ENCODE peak calls at places on chromosomes 5 and 9, in four cellular contexts. One of them, this sample, is unnamed.

GRCh38 chr9:127897194-127897692 is 2.2 kb downstream of the ST6GALNAC6 start:
- DNase-seq in A549: peak; percentile 47
- DNase-seq in breast epithelium: peak; percentile 74
- DNase-seq in fibroblast of pulmonary artery: peak; percentile 89
- DNase-seq in this sample: peak; percentile 94

GRCh38 chr9:33250458-33250995 is 10.6 kb downstream of the SPINK4 start:
- DNase-seq in A549: no peak
- DNase-seq in breast epithelium: no peak
- DNase-seq in fibroblast of pulmonary artery: peak; percentile 49
- DNase-seq in this sample: no peak

GRCh38 chr9:95770653-95771131 is 104.8 kb upstream of the ERCC6L2 start:
- DNase-seq in A549: no peak
- DNase-seq in breast epithelium: no peak
- DNase-seq in fibroblast of pulmonary artery: no peak
- DNase-seq in this sample: no peak

GRCh38 chr5:173598686-173599085 is 17.8 kb downstream of the BOD1 start:
- DNase-seq in A549: no peak
- DNase-seq in breast epithelium: no peak
- DNase-seq in fibroblast of pulmonary artery: no peak
- DNase-seq in this sample: no peak

GRCh38 chr5:1202026-1202797 is 817 bp downstream of the SLC6A19 start:
- DNase-seq in A549: no peak
- DNase-seq in breast epithelium: no peak
- DNase-seq in fibroblast of pulmonary artery: no peak
- DNase-seq in this sample: no peak

GRCh38 chr9:120436937-120437592 is 142.9 kb downstream of the CDK5RAP2 start:
- DNase-seq in A549: no peak
- DNase-seq in breast epithelium: no peak
- DNase-seq in fibroblast of pulmonary artery: peak; percentile 23
- DNase-seq in this sample: no peak

GRCh38 chr5:172800088-172800551 is 29.1 kb upstream of the DUSP1 start:
- DNase-seq in A549: peak; percentile 72
- DNase-seq in breast epithelium: no peak
- DNase-seq in fibroblast of pulmonary artery: peak; percentile 96
- DNase-seq in this sample: no peak

GRCh38 chr9:70119786-70120185 is 76.1 kb downstream of the MAMDC2 start:
- DNase-seq in A549: no peak
- DNase-seq in breast epithelium: no peak
- DNase-seq in fibroblast of pulmonary artery: no peak
- DNase-seq in this sample: no peak

GRCh38 chr9:91117959-91118651 is 243.6 kb downstream of the AUH start:
- DNase-seq in A549: no peak
- DNase-seq in breast epithelium: no peak
- DNase-seq in fibroblast of pulmonary artery: peak; percentile 72
- DNase-seq in this sample: peak; percentile 92
- H3K4me3 ChIP-seq in A549: no peak overlapping the region
- H3K4me3 ChIP-seq in breast epithelium: peak overlapping the region; percentile 30
- H3K4me3 ChIP-seq in fibroblast of pulmonary artery: peak overlapping the region; percentile 10
- H3K4me3 ChIP-seq in this sample: peak overlapping the region; percentile 50

GRCh38 chr5:21573915-21574314 is 1279.2 kb downstream of the CDH12 start:
- DNase-seq in A549: no peak
- DNase-seq in breast epithelium: no peak
- DNase-seq in fibroblast of pulmonary artery: no peak
- DNase-seq in this sample: no peak

GRCh38 chr5:21574429-21574828 is 1278.7 kb downstream of the CDH12 start:
- DNase-seq in A549: no peak
- DNase-seq in breast epithelium: no peak
- DNase-seq in fibroblast of pulmonary artery: peak; percentile 66
- DNase-seq in this sample: no peak
- H3K4me3 ChIP-seq in A549: no peak overlapping the region
- H3K4me3 ChIP-seq in breast epithelium: no peak overlapping the region
- H3K4me3 ChIP-seq in fibroblast of pulmonary artery: no peak overlapping the region
- H3K4me3 ChIP-seq in this sample: no peak overlapping the region

DNA sequence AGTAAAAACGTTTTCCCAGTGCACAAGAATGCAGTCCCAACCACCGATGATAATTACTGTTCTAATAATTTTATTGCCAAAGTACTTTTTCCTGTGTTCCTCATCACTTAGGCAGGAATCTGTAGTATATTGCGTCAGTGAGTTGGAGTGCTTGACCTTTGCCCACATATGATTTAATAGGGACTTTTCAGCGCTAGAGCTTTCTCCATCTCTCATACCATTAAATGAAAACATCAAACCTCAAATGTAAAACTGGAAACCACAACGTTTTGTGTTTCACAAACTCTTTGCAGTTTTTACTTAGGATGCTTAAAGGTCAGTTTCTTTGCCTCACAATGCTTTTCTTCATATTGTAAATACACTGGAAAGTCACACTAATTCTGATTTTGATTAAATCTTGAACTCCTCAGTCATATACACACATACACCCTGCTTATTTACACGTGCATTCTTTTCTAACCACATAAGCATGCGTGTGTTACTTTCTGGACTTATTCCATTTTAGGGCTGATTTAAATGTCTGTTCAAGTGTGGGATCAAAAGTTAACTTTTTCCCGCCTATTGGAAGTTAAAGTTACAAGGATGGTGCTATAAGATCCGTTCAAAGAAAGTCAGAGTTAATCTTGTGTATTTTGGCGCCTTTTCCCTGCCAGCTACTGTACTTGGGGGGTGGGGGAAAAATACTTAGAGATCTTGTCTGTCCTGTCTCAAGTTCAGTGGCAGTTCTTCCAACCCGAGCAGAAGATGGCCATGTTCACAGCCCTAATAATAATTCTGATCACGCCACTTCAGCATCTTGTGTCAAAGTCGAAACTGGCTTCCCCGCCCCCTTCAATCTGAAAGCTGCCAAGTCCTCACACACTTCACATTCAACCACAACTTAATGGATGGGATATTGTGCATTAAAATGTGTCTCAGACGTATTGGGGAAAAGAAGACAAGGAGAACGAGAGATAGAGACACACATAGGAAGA is 6.6 kb upstream of the NFIB start:
- DNase-seq in A549: peak; percentile 66
- DNase-seq in breast epithelium: no peak
- DNase-seq in fibroblast of pulmonary artery: peak; percentile 97
- DNase-seq in this sample: no peak
- H3K4me3 ChIP-seq in A549: peak overlapping the region; percentile 60
- H3K4me3 ChIP-seq in breast epithelium: peak overlapping the region; percentile 86
- H3K4me3 ChIP-seq in fibroblast of pulmonary artery: peak overlapping the region; percentile 67
- H3K4me3 ChIP-seq in this sample: peak overlapping the region; percentile 95

GRCh38 chr5:9596833-9597232 is 33.3 kb downstream of the TAS2R1 start:
- DNase-seq in A549: no peak
- DNase-seq in breast epithelium: no peak
- DNase-seq in fibroblast of pulmonary artery: no peak
- DNase-seq in this sample: no peak
- H3K4me3 ChIP-seq in A549: no peak overlapping the region
- H3K4me3 ChIP-seq in breast epithelium: no peak overlapping the region
- H3K4me3 ChIP-seq in fibroblast of pulmonary artery: no peak overlapping the region
- H3K4me3 ChIP-seq in this sample: no peak overlapping the region

This sample was measured in coronary artery.